ENCODE peak calls at places on chromosomes 2 and 18, in nine cellular contexts. P is nucleus accumbens; X is occipital lobe; Y is activated CD8-positive, alpha-beta memory T cell treated with anti-CD3 and anti-CD28 coated beads, Interleukin-2, amount 50 U/mL, for 48 hours; C is endothelial cell of umbilical vein; V is left ventricle myocardium superior; Z is EL; W is brain pericyte; U is brain microvascular endothelial cell. K is an unnamed sample.

GRCh38 chr2:69683170-69683971 is 39.8 kb upstream of the AAK1 start:
- DNase-seq in P (no peak), X (no peak), Y (no peak), C (peak; percentile 98), V (no peak), Z (peak; percentile 78), W (no peak), U (peak; percentile 64), K (peak; percentile 84)

GRCh38 chr2:206693399-206694137 is 24.6 kb downstream of the DYTN start:
- DNase-seq in P (no peak), X (peak; percentile 2), Y (no peak), C (peak; percentile 71), V (no peak), Z (peak; percentile 51), W (peak; percentile 5), U (peak; percentile 49), K (peak; percentile 68)

GRCh38 chr2:208072250-208072892 is 47.0 kb upstream of the PLEKHM3 start:
- DNase-seq in P (peak; percentile 29), X (peak; percentile 18), Y (peak; percentile 64), C (peak; percentile 77), V (peak; percentile 41), Z (peak; percentile 57), W (peak; percentile 33), U (peak; percentile 84), K (peak; percentile 58)

GRCh38 chr2:105969552-105969951 is 224.5 kb downstream of the UXS1 start:
- DNase-seq in P (no peak), X (no peak), Y (no peak), C (no peak), V (no peak), Z (no peak), W (no peak), U (no peak), K (no peak)

GRCh38 chr18:8673276-8674209 is 31.8 kb upstream of the MTCL1 start:
- DNase-seq in P (no peak), X (no peak), Y (no peak), C (no peak), V (no peak), Z (peak; percentile 10), W (no peak), U (no peak), K (no peak)

GRCh38 chr2:9658972-9659371 is 28.2 kb upstream of the YWHAQ start:
- DNase-seq in P (no peak), X (no peak), Y (no peak), C (no peak), V (no peak), Z (no peak), W (no peak), U (peak; percentile 72), K (no peak)

GRCh38 chr18:72772916-72773315 is 94.9 kb downstream of the NETO1 start:
- DNase-seq in P (no peak), X (no peak), Y (no peak), C (no peak), V (no peak), Z (no peak), W (no peak), U (no peak), K (no peak)

GRCh38 chr2:43218550-43219382 is 7.6 kb downstream of the ZFP36L2 start:
- DNase-seq in P (no peak), X (no peak), Y (peak; percentile 69), C (peak; percentile 53), V (peak; percentile 71), Z (peak; percentile 24), W (no peak), U (peak; percentile 4), K (no peak)

GRCh38 chr2:239245872-239246701 is 154.7 kb downstream of the HDAC4 start:
- DNase-seq in P (no peak), X (no peak), Y (peak; percentile 40), C (no peak), V (peak; percentile 70), Z (no peak), W (no peak), U (no peak), K (peak; percentile 54)

GRCh38 chr2:141055526-141055925 is 1075.3 kb downstream of the LRP1B start:
- DNase-seq in P (no peak), X (no peak), Y (no peak), C (peak; percentile 77), V (no peak), Z (peak; percentile 65), W (no peak), U (peak; percentile 32), K (peak; percentile 41)

GRCh38 chr2:150644298-150645067 is 157.0 kb upstream of the RND3 start:
- DNase-seq in P (no peak), X (no peak), Y (no peak), C (no peak), V (peak; percentile 45), Z (peak; percentile 87), W (no peak), U (peak; percentile 87), K (no peak)

GRCh38 chr2:71505086-71505769 is 51.9 kb downstream of the DYSF start:
- DNase-seq in P (no peak), X (no peak), Y (no peak), C (peak; percentile 63), V (peak; percentile 57), Z (no peak), W (no peak), U (no peak), K (no peak)

GRCh38 chr2:158214431-158214830 is 112.8 kb downstream of the UPP2 start:
- DNase-seq in P (no peak), X (no peak), Y (no peak), C (peak; percentile 82), V (no peak), Z (peak; percentile 53), W (peak; percentile 21), U (peak; percentile 42), K (no peak)

GRCh38 chr18:52009958-52010357 is 330.0 kb upstream of the DCC start:
- DNase-seq in P (no peak), X (no peak), Y (no peak), C (no peak), V (no peak), Z (no peak), W (no peak), U (no peak), K (no peak)

GRCh38 chr2:33521791-33522281 is 45.4 kb downstream of the RASGRP3 start:
- DNase-seq in P (no peak), X (no peak), Y (no peak), C (peak; percentile 97), V (no peak), Z (peak; percentile 8), W (no peak), U (no peak), K (peak; percentile 81)

GRCh38 chr2:60867848-60868247 is 13.5 kb upstream of the REL start:
- DNase-seq in P (no peak), X (no peak), Y (no peak), C (no peak), V (no peak), Z (no peak), W (no peak), U (no peak), K (no peak)

GRCh38 chr2:161134547-161135518 is 25.4 kb upstream of the TANK start:
- DNase-seq in P (peak; percentile 46), X (no peak), Y (no peak), C (peak; percentile 89), V (no peak), Z (peak; percentile 73), W (no peak), U (peak; percentile 5), K (no peak)

GRCh38 chr2:112684415-112684775 is 36.4 kb upstream of the NT5DC4 start:
- DNase-seq in P (no peak), X (no peak), Y (no peak), C (no peak), V (no peak), Z (no peak), W (no peak), U (no peak), K (no peak)

GRCh38 chr2:143219266-143219665 is 90.0 kb downstream of the ARHGAP15 start:
- DNase-seq in P (no peak), X (no peak), Y (no peak), C (no peak), V (no peak), Z (no peak), W (no peak), U (no peak), K (no peak)

GRCh38 chr18:3117493-3118192 is 102.1 kb downstream of the MYOM1 start:
- DNase-seq in P (no peak), X (no peak), Y (no peak), C (no peak), V (no peak), Z (no peak), W (no peak), U (no peak), K (no peak)

GRCh38 chr2:239309398-239310245 is 91.2 kb downstream of the HDAC4 start:
- DNase-seq in P (no peak), X (no peak), Y (peak; percentile 22), C (no peak), V (peak; percentile 47), Z (no peak), W (no peak), U (no peak), K (no peak)

GRCh38 chr18:34929336-34929780 is 111.9 kb upstream of the MAPRE2 start:
- DNase-seq in P (no peak), X (no peak), Y (no peak), C (peak; percentile 56), V (no peak), Z (peak; percentile 85), W (no peak), U (peak; percentile 55), K (peak; percentile 35)

GRCh38 chr2:28347193-28347592 is 45.5 kb upstream of the FOSL2 start:
- DNase-seq in P (no peak), X (no peak), Y (no peak), C (no peak), V (peak; percentile 12), Z (no peak), W (no peak), U (no peak), K (no peak)